ENCODE peak calls at places on chromosome 2, in six cellular contexts. Z is AG09319, U is kidney glomerular epithelial cell, C is OCI-M1, P is Ammon's horn, W is ELR. T is an unnamed sample.

GRCh38 chr2:64686283-64686956 is 32.7 kb upstream of the SERTAD2 start:
- DNase-seq in Z (no peak), U (no peak), C (no peak), P (no peak), W (peak), T (peak)

GRCh38 chr2:122843503-122843902 is 1088.1 kb downstream of the TSN start:
- DNase-seq in Z (no peak), U (no peak), C (no peak), P (no peak), W (no peak), T (no peak)

GRCh38 chr2:173891315-173892037 is 73.7 kb downstream of the SP3 start:
- DNase-seq in Z (no peak), U (no peak), C (peak), P (no peak), W (no peak), T (no peak)

GRCh38 chr2:201126308-201127127 is 10.6 kb downstream of the CFLAR start:
- DNase-seq in Z (no peak), U (no peak), C (peak), P (no peak), W (peak), T (no peak)

GRCh38 chr2:28333606-28334526 is 58.8 kb upstream of the FOSL2 start:
- DNase-seq in Z (no peak), U (no peak), C (no peak), P (no peak), W (no peak), T (no peak)

GRCh38 chr2:150609831-150610582 is 122.5 kb upstream of the RND3 start:
- DNase-seq in Z (peak), U (no peak), C (no peak), P (no peak), W (peak), T (no peak)

GRCh38 chr2:25966531-25967265 is 15.6 kb downstream of the KIF3C start:
- DNase-seq in Z (no peak), U (no peak), C (no peak), P (no peak), W (no peak), T (no peak)

GRCh38 chr2:26384597-26384996 is 17.1 kb upstream of the DRC1 start:
- DNase-seq in Z (no peak), U (no peak), C (no peak), P (no peak), W (no peak), T (no peak)

GRCh38 chr2:238379096-238379810 is 47.5 kb upstream of the ASB1 start:
- DNase-seq in Z (no peak), U (peak), C (peak), P (no peak), W (peak), T (peak)

GRCh38 chr2:216287251-216287650 is 85.0 kb downstream of the MARCHF4 start:
- DNase-seq in Z (no peak), U (peak), C (no peak), P (no peak), W (peak), T (peak)

GRCh38 chr2:27735263-27735904 is 36.1 kb upstream of the MRPL33 start:
- DNase-seq in Z (peak), U (peak), C (no peak), P (peak), W (peak), T (no peak)

GRCh38 chr2:179270689-179271088 is 6.1 kb upstream of the SESTD1 start:
- DNase-seq in Z (no peak), U (no peak), C (no peak), P (no peak), W (no peak), T (no peak)

GRCh38 chr2:61014805-61015204 is 2.7 kb upstream of the PEX13 start:
- DNase-seq in Z (no peak), U (no peak), C (no peak), P (no peak), W (no peak), T (no peak)

GRCh38 chr2:54635554-54636152 is 87.8 kb upstream of the EML6 start:
- DNase-seq in Z (no peak), U (peak), C (no peak), P (no peak), W (peak), T (peak)

GRCh38 chr2:162245737-162246136 is 2.5 kb upstream of the FAP start:
- DNase-seq in Z (no peak), U (no peak), C (no peak), P (no peak), W (peak), T (no peak)

GRCh38 chr2:174112073-174112472 is 136.3 kb downstream of the OLA1 start:
- DNase-seq in Z (no peak), U (no peak), C (no peak), P (no peak), W (no peak), T (no peak)

GRCh38 chr2:134027980-134028379 is 225.9 kb upstream of the MGAT5 start:
- DNase-seq in Z (no peak), U (no peak), C (no peak), P (no peak), W (no peak), T (no peak)

GRCh38 chr2:86221066-86221684 is 21.9 kb downstream of the MRPL35 start:
- DNase-seq in Z (no peak), U (peak), C (no peak), P (peak), W (peak), T (peak)